ENCODE peak calls at places on chromosome 15, in six cellular contexts. U is IMR-90, G is H1, L is mesenchymal stem cell, I is trophoblast cell, N is H9. H is an unnamed sample.
A peak's percentile ranks its signal among the peaks of the same experiment; 100 is the strongest.

GRCh38 chr15:65062726-65063125 is 5.1 kb downstream of the RASL12 start:
- DNase-seq in U (no peak), G (no peak), L (no peak), I (no peak), N (no peak), H (no peak)

GRCh38 chr15:40591310-40591845 is 2.7 kb upstream of the KNL1 start:
- DNase-seq in U (no peak), G (peak; percentile 53), L (no peak), I (no peak), N (peak; percentile 57), H (no peak)

GRCh38 chr15:66293085-66293418 is 316 bp upstream of the DIS3L start:
- DNase-seq in U (no peak), G (no peak), L (no peak), I (no peak), N (no peak), H (no peak)

GRCh38 chr15:43168192-43169107 is 16.8 kb upstream of the CCNDBP1 start:
- DNase-seq in U (peak; percentile 81), G (no peak), L (peak; percentile 32), I (no peak), N (no peak), H (no peak)

GRCh38 chr15:31977812-31978662 is 52.3 kb upstream of the CHRNA7 start:
- DNase-seq in U (peak; percentile 14), G (peak; percentile 92), L (peak; percentile 16), I (peak; percentile 40), N (peak; percentile 88), H (peak; percentile 65)

GRCh38 chr15:71746719-71747118 is 63.6 kb upstream of the NR2E3 start:
- DNase-seq in U (no peak), G (no peak), L (no peak), I (peak; percentile 74), N (no peak), H (no peak)

GRCh38 chr15:74300057-74300620 is 64.0 kb downstream of the CCDC33 start:
- DNase-seq in U (no peak), G (no peak), L (no peak), I (peak; percentile 62), N (peak; percentile 62), H (no peak)

GRCh38 chr15:71447328-71448250 is 332.3 kb downstream of the THSD4 start:
- DNase-seq in U (peak; percentile 36), G (no peak), L (no peak), I (peak; percentile 63), N (peak; percentile 33), H (no peak)

GRCh38 chr15:63374686-63375520 is 6.7 kb downstream of the CA12 start:
- DNase-seq in U (peak; percentile 80), G (no peak), L (peak; percentile 85), I (peak; percentile 10), N (no peak), H (no peak)

GRCh38 chr15:50137330-50137761 is 18.3 kb upstream of the ATP8B4 start:
- DNase-seq in U (peak; percentile 99), G (no peak), L (peak; percentile 99), I (peak; percentile 98), N (no peak), H (no peak)

GRCh38 chr15:58178668-58179067 is 40.5 kb downstream of the AQP9 start:
- DNase-seq in U (no peak), G (no peak), L (no peak), I (no peak), N (no peak), H (no peak)

GRCh38 chr15:74220475-74221248 is 15.5 kb upstream of the CCDC33 start:
- DNase-seq in U (no peak), G (no peak), L (no peak), I (no peak), N (no peak), H (no peak)

GRCh38 chr15:31016446-31016915 is 25.1 kb upstream of the MTMR10 start:
- DNase-seq in U (peak; percentile 83), G (no peak), L (peak; percentile 47), I (no peak), N (no peak), H (no peak)

GRCh38 chr15:29128671-29129070 is 141.0 kb downstream of the NSMCE3 start:
- DNase-seq in U (no peak), G (no peak), L (no peak), I (no peak), N (no peak), H (no peak)

GRCh38 chr15:43106486-43106829 is 620 bp upstream of the UBR1 start:
- DNase-seq in U (no peak), G (no peak), L (no peak), I (peak; percentile 29), N (no peak), H (no peak)

GRCh38 chr15:43215961-43216360 is 4.9 kb downstream of the EPB42 start:
- DNase-seq in U (peak; percentile 54), G (no peak), L (no peak), I (peak; percentile 72), N (no peak), H (no peak)

GRCh38 chr15:36275656-36276055 is 303.8 kb upstream of the CDIN1 start:
- DNase-seq in U (no peak), G (no peak), L (no peak), I (no peak), N (no peak), H (no peak)

GRCh38 chr15:58458076-58458475 is 26.3 kb downstream of the LIPC start:
- DNase-seq in U (no peak), G (no peak), L (peak; percentile 43), I (no peak), N (no peak), H (no peak)

DNA sequence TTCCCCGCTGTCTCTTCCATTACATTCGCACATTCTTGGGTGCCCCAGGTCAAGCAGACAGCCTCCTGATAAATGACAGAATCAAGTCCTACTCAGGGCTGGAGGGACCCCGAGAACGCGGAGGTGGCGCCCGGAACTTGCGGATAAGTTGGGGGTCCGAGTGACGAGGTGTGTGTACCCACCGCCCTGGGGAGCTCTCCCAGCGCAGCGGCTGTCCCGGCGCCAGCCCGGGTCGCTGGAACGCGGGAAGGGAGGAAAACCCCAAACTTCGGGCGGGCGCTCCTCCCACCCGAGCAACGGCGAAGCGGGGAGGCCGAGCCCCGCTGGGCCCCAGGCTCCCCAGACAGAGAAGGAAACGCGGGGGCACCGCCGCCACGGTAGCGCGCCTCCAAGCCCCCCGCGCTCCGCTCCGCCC is 550 bp downstream of the CLN6 start:
- DNase-seq in U (peak; percentile 9), G (no peak), L (no peak), I (no peak), N (no peak), H (no peak)
- H2BK5ac ChIP-seq in U (no peak overlapping the region), G (peak overlapping the region; percentile 36), L (peak overlapping the region; percentile 8), I (peak overlapping the region; percentile 91), N (no peak overlapping the region), H (peak overlapping the region; percentile 76)

DNA sequence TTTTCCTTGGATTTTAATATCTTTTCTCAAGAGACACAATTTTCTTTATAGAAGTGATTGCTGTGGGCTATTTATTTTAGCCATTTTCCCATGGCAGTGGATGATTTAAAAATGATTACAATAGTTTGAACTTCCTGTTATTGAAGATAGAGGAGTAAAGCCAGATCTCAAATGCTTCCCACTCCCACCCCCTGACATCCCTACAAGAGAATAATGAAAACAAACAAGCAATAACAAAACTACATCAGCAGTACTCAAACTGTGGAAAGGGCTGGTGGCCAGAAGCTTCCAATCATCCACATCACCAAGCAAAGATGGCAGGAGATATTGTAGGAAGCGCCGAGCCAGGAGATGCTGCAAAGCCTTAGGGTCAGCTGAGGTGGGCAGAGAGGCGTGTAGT is 831.1 kb upstream of the NR2F2 start:
- DNase-seq in U (no peak), G (no peak), L (no peak), I (no peak), N (no peak), H (no peak)
- H4K8ac ChIP-seq in U (no peak overlapping the region), G (no peak overlapping the region), L (peak overlapping the region; percentile 61), I (no peak overlapping the region), N (no peak overlapping the region), H (no peak overlapping the region)

GRCh38 chr15:33400941-33401340 is 90.2 kb downstream of the RYR3 start:
- DNase-seq in U (no peak), G (no peak), L (no peak), I (no peak), N (no peak), H (no peak)

GRCh38 chr15:33402640-33403039 is 91.9 kb downstream of the RYR3 start:
- DNase-seq in U (no peak), G (no peak), L (no peak), I (no peak), N (no peak), H (no peak)

GRCh38 chr15:33405096-33405495 is 94.3 kb downstream of the RYR3 start:
- DNase-seq in U (no peak), G (no peak), L (no peak), I (no peak), N (no peak), H (no peak)
- H3K14ac ChIP-seq in U (no peak overlapping the region), G (no peak overlapping the region), L (no peak overlapping the region), I (no peak overlapping the region), N (no peak overlapping the region), H (no peak overlapping the region)

DNA sequence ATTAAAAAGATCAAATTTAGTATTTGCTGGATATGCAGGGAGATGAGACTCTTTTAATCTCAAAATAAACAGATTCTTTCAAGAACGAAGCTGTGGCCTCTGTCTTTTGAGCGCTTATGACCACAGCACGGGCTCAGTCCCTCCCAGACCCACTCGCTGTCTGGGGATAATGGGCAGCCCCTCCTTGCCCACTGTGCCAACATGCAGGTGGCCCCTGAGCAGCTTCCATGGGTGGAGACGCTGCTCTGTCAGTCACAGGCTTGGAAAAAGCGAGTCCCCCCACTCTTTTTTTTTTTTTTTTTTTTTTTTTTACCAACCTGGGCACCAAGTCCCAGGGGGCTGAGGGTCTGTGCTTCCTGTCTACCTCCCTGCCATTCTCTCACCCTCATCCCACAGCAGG is 150.9 kb downstream of the LRRK1 start:
- DNase-seq in U (no peak), G (no peak), L (peak; percentile 40), I (no peak), N (no peak), H (no peak)
- H2BK5ac ChIP-seq in U (peak overlapping the region; percentile 80), G (peak overlapping the region; percentile 100), L (no peak overlapping the region), I (peak overlapping the region; percentile 77), N (peak overlapping the region; percentile 58), H (peak overlapping the region; percentile 54)

GRCh38 chr15:67542192-67542461 is 376 bp upstream of the MAP2K5 start:
- DNase-seq in U (no peak), G (no peak), L (peak; percentile 38), I (no peak), N (no peak), H (no peak)
- H4K8ac ChIP-seq in U (peak overlapping the region; percentile 14), G (peak overlapping the region; percentile 93), L (peak overlapping the region; percentile 87), I (peak overlapping the region; percentile 90), N (no peak overlapping the region), H (no peak overlapping the region)

DNA sequence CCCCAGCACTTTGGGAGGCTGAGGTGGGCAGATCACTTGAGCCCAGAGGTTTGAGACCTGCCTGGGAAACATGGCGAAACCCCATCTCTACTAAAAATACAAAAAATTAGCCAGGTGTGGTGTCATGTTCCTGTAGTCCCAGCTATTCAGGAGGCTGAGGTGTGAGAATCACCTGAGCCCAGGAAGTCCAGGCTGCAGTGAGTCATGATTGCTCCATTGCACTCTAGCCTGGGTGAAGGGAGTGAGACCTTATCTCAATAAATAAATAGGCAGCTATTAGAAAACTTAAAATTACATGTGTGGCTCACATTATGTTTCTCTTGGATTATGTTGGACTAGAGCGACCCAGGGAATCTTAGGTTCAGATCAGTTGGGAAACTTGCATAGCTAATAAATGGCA is 69.7 kb downstream of the RPLP1 start:
- DNase-seq in U (no peak), G (no peak), L (no peak), I (peak; percentile 45), N (peak; percentile 18), H (no peak)
- H3K14ac ChIP-seq in U (no peak overlapping the region), G (no peak overlapping the region), L (no peak overlapping the region), I (no peak overlapping the region), N (no peak overlapping the region), H (no peak overlapping the region)